ENCODE peak calls at places on chromosomes 11 and 22, in seven cellular contexts. W is stomach, U is adrenal gland, L is IMR-90, N is heart left ventricle, H is A549, T is HCT116. A is an unnamed sample.
A peak's percentile ranks its signal among the peaks of the same experiment; 100 is the strongest.

GRCh38 chr11:45556851-45557707 is 108.3 kb downstream of the CHST1 start:
- DNase-seq in N (no peak), T (no peak), U (no peak), L (no peak), H (no peak), W (no peak), A (no peak)

GRCh38 chr11:63991558-63991957 is 5.3 kb downstream of the OTUB1 start:
- DNase-seq in T (no peak), U (no peak), L (no peak), N (no peak), W (no peak), H (no peak), A (no peak)

GRCh38 chr11:46294365-46295309 is 17.2 kb downstream of the CREB3L1 start:
- DNase-seq in U (peak; percentile 66), L (peak; percentile 97), N (no peak), T (no peak), W (peak; percentile 48), H (no peak), A (peak; percentile 61)

GRCh38 chr11:129252621-129253020 is 60.5 kb upstream of the ARHGAP32 start:
- DNase-seq in U (no peak), L (no peak), W (no peak), N (no peak), H (no peak), T (no peak), A (no peak)

GRCh38 chr11:46414466-46414796 is 22.9 kb upstream of the CHRM4 start:
- DNase-seq in T (no peak), U (no peak), L (no peak), W (no peak), N (no peak), H (no peak), A (no peak)

GRCh38 chr11:108609681-108610080 is 16.1 kb upstream of the EXPH5 start:
- DNase-seq in T (no peak), N (no peak), L (peak; percentile 35), W (no peak), H (no peak), U (no peak), A (no peak)

GRCh38 chr11:68008381-68009337 is 1.5 kb upstream of the ALDH3B1 start:
- DNase-seq in W (peak; percentile 81), T (no peak), L (no peak), N (peak; percentile 63), H (no peak), U (peak; percentile 51), A (no peak)

GRCh38 chr11:131739243-131739882 is 368.9 kb downstream of the NTM start:
- DNase-seq in N (no peak), T (no peak), U (no peak), H (no peak), L (peak; percentile 40), W (no peak), A (no peak)

GRCh38 chr11:74754507-74755255 is 6.0 kb downstream of the RNF169 start:
- DNase-seq in L (peak; percentile 96), U (no peak), N (no peak), T (no peak), W (no peak), H (peak; percentile 39), A (no peak)

GRCh38 chr11:64305691-64306562 is 603 bp downstream of the ESRRA start:
- DNase-seq in U (peak; percentile 57), H (peak; percentile 38), N (peak; percentile 86), L (peak; percentile 27), T (peak; percentile 39), W (peak; percentile 89), A (peak; percentile 66)

GRCh38 chr11:68889948-68890446 is 13.6 kb downstream of the MRPL21 start:
- DNase-seq in U (peak; percentile 23), N (no peak), T (no peak), W (no peak), H (peak; percentile 52), L (peak; percentile 70), A (peak; percentile 82)

GRCh38 chr11:62242021-62242420 is at the start of gene SCGB1D2:
- DNase-seq in W (no peak), H (peak; percentile 23), N (peak; percentile 70), T (no peak), L (no peak), U (peak; percentile 74), A (no peak)

GRCh38 chr22:26956346-26956745 is 299.0 kb downstream of the MIAT start:
- DNase-seq in H (no peak), W (no peak), U (no peak), L (no peak), T (no peak), N (no peak), A (no peak)

GRCh38 chr11:67409261-67409666 is 5.4 kb downstream of the TBC1D10C start:
- DNase-seq in L (no peak), H (no peak), N (no peak), T (no peak), W (peak; percentile 57), U (no peak), A (no peak)

GRCh38 chr11:12793506-12793905 is 119.3 kb downstream of the TEAD1 start:
- DNase-seq in T (no peak), H (no peak), N (no peak), U (no peak), W (no peak), L (no peak), A (no peak)

GRCh38 chr11:17595526-17596309 is 48.7 kb downstream of the OTOG start:
- DNase-seq in T (no peak), W (peak; percentile 20), U (no peak), H (no peak), L (no peak), N (no peak), A (peak; percentile 9)

GRCh38 chr22:28505416-28506156 is 174.1 kb downstream of the TTC28 start:
- DNase-seq in W (no peak), N (peak; percentile 58), L (no peak), H (no peak), T (no peak), U (no peak), A (no peak)

GRCh38 chr11:68751331-68751856 is at the start of gene TESMIN:
- DNase-seq in T (peak; percentile 64), N (peak; percentile 96), W (peak; percentile 95), H (peak; percentile 85), U (peak; percentile 93), L (peak; percentile 46), A (peak; percentile 77)

GRCh38 chr11:15692739-15693138 is 578.0 kb downstream of the INSC start:
- DNase-seq in N (no peak), W (no peak), L (peak; percentile 65), T (no peak), H (no peak), U (no peak), A (no peak)

GRCh38 chr11:19683141-19683805 is 29.4 kb upstream of the NAV2 start:
- DNase-seq in N (no peak), L (no peak), H (no peak), U (peak; percentile 54), T (no peak), W (no peak), A (no peak)

GRCh38 chr11:101444164-101444563 is 139.6 kb downstream of the TRPC6 start:
- DNase-seq in W (peak; percentile 72), N (no peak), U (peak; percentile 54), L (no peak), H (no peak), T (no peak), A (no peak)

GRCh38 chr22:46947516-46948260 is 185.2 kb downstream of the TBC1D22A start:
- DNase-seq in N (no peak), U (no peak), W (no peak), T (no peak), L (no peak), H (no peak), A (no peak)

GRCh38 chr11:124482362-124483147 is 37.1 kb upstream of the OR8B8 start:
- DNase-seq in T (no peak), L (peak; percentile 28), W (no peak), H (no peak), U (no peak), N (no peak), A (no peak)
- TF ChIP-seq POLR2A in T (no peak), L (no peak), W (no peak), H (no peak), U (no peak), N (no peak), A (no peak)

DNA sequence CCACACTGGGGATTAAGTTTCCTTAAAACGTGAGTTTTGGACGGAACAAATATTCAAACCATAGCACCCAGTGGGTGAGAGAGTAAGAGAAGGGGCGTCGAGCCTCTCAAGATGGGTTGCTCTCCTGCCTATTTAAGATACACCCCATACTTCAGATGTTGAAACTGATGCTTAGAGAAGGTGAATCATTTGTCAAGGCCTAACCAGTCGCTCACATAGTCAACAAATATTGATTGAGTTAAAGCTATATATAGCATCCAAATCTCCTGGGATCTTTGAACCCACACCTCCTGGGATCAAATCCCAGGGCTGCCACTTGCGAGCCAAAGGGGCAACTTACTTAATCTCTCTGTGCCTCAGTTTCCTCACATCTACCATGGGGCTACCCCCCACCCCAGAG is 18.8 kb upstream of the PDGFB start:
- DNase-seq in W (no peak), H (no peak), L (no peak), T (no peak), N (no peak), U (no peak), A (no peak)
- TF ChIP-seq POLR2A in W (no peak), H (no peak), L (no peak), T (no peak), N (no peak), U (no peak), A (no peak)

DNA sequence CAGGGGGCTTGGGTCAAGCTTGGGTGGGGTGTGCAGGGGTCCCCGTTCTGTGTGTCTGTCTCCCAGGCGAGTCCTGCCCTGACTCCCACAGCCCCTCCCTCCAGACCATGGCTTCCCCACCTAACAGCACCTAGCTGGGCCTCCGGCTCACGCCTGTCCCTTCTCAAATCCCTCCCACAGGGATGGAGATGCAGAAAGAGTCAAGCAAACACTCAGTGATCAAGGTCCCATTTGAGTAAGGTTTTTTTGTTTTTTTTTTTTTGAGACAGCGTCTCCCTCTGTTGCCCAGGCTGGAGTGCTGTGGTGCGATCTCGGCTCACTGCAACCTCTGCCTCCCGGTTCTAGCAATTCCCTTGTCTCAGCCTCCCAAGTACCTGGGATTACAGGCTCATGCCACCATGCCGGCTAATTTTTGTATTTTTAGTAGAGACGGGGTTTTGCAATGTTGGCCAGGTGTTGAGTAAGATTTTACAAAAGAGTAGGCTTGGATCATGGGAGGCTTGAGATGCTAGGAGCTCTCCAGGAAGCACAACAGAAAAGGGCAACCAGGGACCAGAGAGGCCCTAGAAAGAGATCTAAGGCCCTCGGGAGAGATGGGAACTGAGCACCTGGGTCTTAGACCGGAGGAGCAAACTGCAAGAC is 5.7 kb downstream of the APOBEC3D start:
- DNase-seq in L (no peak), H (no peak), W (no peak), N (no peak), T (no peak), U (no peak), A (no peak)
- TF ChIP-seq POLR2A in L (no peak), H (no peak), W (no peak), N (no peak), T (no peak), U (no peak), A (no peak)

DNA sequence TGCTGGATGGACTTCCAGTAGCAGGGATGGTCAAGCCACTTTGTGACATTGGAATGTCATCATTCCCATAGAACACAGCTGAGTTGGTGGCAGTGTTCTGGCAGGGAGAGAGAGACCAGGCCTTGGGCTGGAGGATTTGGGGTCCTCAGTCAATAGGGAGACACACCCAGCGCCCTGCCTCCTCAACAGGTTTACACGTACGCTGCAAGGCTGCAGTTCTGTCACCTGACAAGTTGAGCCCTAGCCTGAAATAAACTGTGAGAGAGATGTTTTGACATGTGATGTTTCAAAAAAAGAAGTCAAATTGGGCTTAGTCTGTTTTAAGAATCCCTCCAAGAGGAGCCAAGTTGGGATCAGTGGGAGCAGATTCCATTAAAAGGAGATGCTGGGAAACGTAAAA is 42.9 kb upstream of the CRYBB3 start:
- DNase-seq in U (no peak), N (no peak), W (no peak), T (no peak), L (no peak), H (no peak), A (no peak)
- TF ChIP-seq POLR2A in U (no peak), N (no peak), W (no peak), T (no peak), L (no peak), H (no peak), A (no peak)